ENCODE peak calls at places on chromosomes 4 and X, in seven cellular contexts. One of them, this sample, is unnamed.

GRCh38 chr4:182278729-182279128 is 35.5 kb downstream of the TENM3 start:
- DNase-seq in stimulated activated CD8-positive, alpha-beta memory T cell treated with anti-CD3 and anti-CD28 coated beads, Interleukin-2, amount 100 ng/mL, for 1 hour: no peak
- DNase-seq in T-helper 1 cell: no peak
- DNase-seq in EL: no peak
- DNase-seq in HT-29: no peak
- DNase-seq in mucosa of gallbladder: no peak
- DNase-seq in WTC11: no peak
- DNase-seq in this sample: no peak

GRCh38 chr4:147823135-147823534 is 91.2 kb downstream of the ARHGAP10 start:
- DNase-seq in WTC11: no peak
- DNase-seq in HT-29: no peak
- DNase-seq in T-helper 1 cell: no peak
- DNase-seq in mucosa of gallbladder: no peak
- DNase-seq in stimulated activated CD8-positive, alpha-beta memory T cell treated with anti-CD3 and anti-CD28 coated beads, Interleukin-2, amount 100 ng/mL, for 1 hour: no peak
- DNase-seq in EL: no peak
- DNase-seq in this sample: no peak

GRCh38 chr4:177427097-177427665 is 15.1 kb downstream of the AGA start:
- DNase-seq in EL: peak
- DNase-seq in T-helper 1 cell: no peak
- DNase-seq in HT-29: no peak
- DNase-seq in mucosa of gallbladder: no peak
- DNase-seq in WTC11: no peak
- DNase-seq in stimulated activated CD8-positive, alpha-beta memory T cell treated with anti-CD3 and anti-CD28 coated beads, Interleukin-2, amount 100 ng/mL, for 1 hour: no peak
- DNase-seq in this sample: no peak

GRCh38 chrX:130014356-130014755 is 31.9 kb downstream of the BCORL1 start:
- DNase-seq in HT-29: no peak
- DNase-seq in mucosa of gallbladder: no peak
- DNase-seq in EL: no peak
- DNase-seq in WTC11: no peak
- DNase-seq in stimulated activated CD8-positive, alpha-beta memory T cell treated with anti-CD3 and anti-CD28 coated beads, Interleukin-2, amount 100 ng/mL, for 1 hour: no peak
- DNase-seq in T-helper 1 cell: no peak
- DNase-seq in this sample: no peak

GRCh38 chr4:5160668-5161067 is 109.4 kb downstream of the STK32B start:
- DNase-seq in WTC11: no peak
- DNase-seq in T-helper 1 cell: no peak
- DNase-seq in HT-29: no peak
- DNase-seq in stimulated activated CD8-positive, alpha-beta memory T cell treated with anti-CD3 and anti-CD28 coated beads, Interleukin-2, amount 100 ng/mL, for 1 hour: no peak
- DNase-seq in mucosa of gallbladder: no peak
- DNase-seq in EL: no peak
- DNase-seq in this sample: no peak

GRCh38 chr4:24853142-24853541 is 57.8 kb downstream of the SOD3 start:
- DNase-seq in HT-29: no peak
- DNase-seq in stimulated activated CD8-positive, alpha-beta memory T cell treated with anti-CD3 and anti-CD28 coated beads, Interleukin-2, amount 100 ng/mL, for 1 hour: no peak
- DNase-seq in T-helper 1 cell: no peak
- DNase-seq in mucosa of gallbladder: no peak
- DNase-seq in WTC11: no peak
- DNase-seq in EL: no peak
- DNase-seq in this sample: no peak

GRCh38 chr4:185775792-185776555 is 36.0 kb downstream of the SORBS2 start:
- DNase-seq in T-helper 1 cell: no peak
- DNase-seq in HT-29: no peak
- DNase-seq in mucosa of gallbladder: no peak
- DNase-seq in EL: peak
- DNase-seq in stimulated activated CD8-positive, alpha-beta memory T cell treated with anti-CD3 and anti-CD28 coated beads, Interleukin-2, amount 100 ng/mL, for 1 hour: no peak
- DNase-seq in WTC11: no peak
- DNase-seq in this sample: no peak

GRCh38 chr4:74578329-74578728 is 133.4 kb downstream of the AREG start:
- DNase-seq in WTC11: no peak
- DNase-seq in T-helper 1 cell: no peak
- DNase-seq in HT-29: no peak
- DNase-seq in stimulated activated CD8-positive, alpha-beta memory T cell treated with anti-CD3 and anti-CD28 coated beads, Interleukin-2, amount 100 ng/mL, for 1 hour: no peak
- DNase-seq in EL: no peak
- DNase-seq in mucosa of gallbladder: no peak
- DNase-seq in this sample: no peak

GRCh38 chr4:2511645-2512131 is 24.8 kb upstream of the FAM193A start:
- DNase-seq in mucosa of gallbladder: no peak
- DNase-seq in T-helper 1 cell: no peak
- DNase-seq in HT-29: no peak
- DNase-seq in WTC11: no peak
- DNase-seq in stimulated activated CD8-positive, alpha-beta memory T cell treated with anti-CD3 and anti-CD28 coated beads, Interleukin-2, amount 100 ng/mL, for 1 hour: no peak
- DNase-seq in EL: no peak
- DNase-seq in this sample: no peak

GRCh38 chr4:94648699-94649098 is 109.1 kb upstream of the BMPR1B start:
- DNase-seq in T-helper 1 cell: no peak
- DNase-seq in EL: no peak
- DNase-seq in HT-29: no peak
- DNase-seq in WTC11: no peak
- DNase-seq in stimulated activated CD8-positive, alpha-beta memory T cell treated with anti-CD3 and anti-CD28 coated beads, Interleukin-2, amount 100 ng/mL, for 1 hour: no peak
- DNase-seq in mucosa of gallbladder: no peak
- DNase-seq in this sample: no peak

GRCh38 chr4:115315182-115315581 is 201.8 kb upstream of the NDST4 start:
- DNase-seq in HT-29: no peak
- DNase-seq in mucosa of gallbladder: no peak
- DNase-seq in WTC11: peak
- DNase-seq in stimulated activated CD8-positive, alpha-beta memory T cell treated with anti-CD3 and anti-CD28 coated beads, Interleukin-2, amount 100 ng/mL, for 1 hour: no peak
- DNase-seq in EL: no peak
- DNase-seq in T-helper 1 cell: no peak
- DNase-seq in this sample: no peak

GRCh38 chr4:110122201-110122600 is 76.2 kb downstream of the ELOVL6 start:
- DNase-seq in EL: no peak
- DNase-seq in HT-29: no peak
- DNase-seq in WTC11: no peak
- DNase-seq in mucosa of gallbladder: no peak
- DNase-seq in stimulated activated CD8-positive, alpha-beta memory T cell treated with anti-CD3 and anti-CD28 coated beads, Interleukin-2, amount 100 ng/mL, for 1 hour: no peak
- DNase-seq in T-helper 1 cell: no peak
- DNase-seq in this sample: no peak

GRCh38 chr4:80171251-80171650 is 26.1 kb upstream of the PRDM8 start:
- DNase-seq in WTC11: no peak
- DNase-seq in mucosa of gallbladder: no peak
- DNase-seq in T-helper 1 cell: no peak
- DNase-seq in HT-29: no peak
- DNase-seq in stimulated activated CD8-positive, alpha-beta memory T cell treated with anti-CD3 and anti-CD28 coated beads, Interleukin-2, amount 100 ng/mL, for 1 hour: no peak
- DNase-seq in EL: peak
- DNase-seq in this sample: no peak

GRCh38 chr4:56630876-56631666 is 50.0 kb downstream of the HOPX start:
- DNase-seq in EL: peak
- DNase-seq in T-helper 1 cell: no peak
- DNase-seq in mucosa of gallbladder: no peak
- DNase-seq in WTC11: no peak
- DNase-seq in stimulated activated CD8-positive, alpha-beta memory T cell treated with anti-CD3 and anti-CD28 coated beads, Interleukin-2, amount 100 ng/mL, for 1 hour: no peak
- DNase-seq in HT-29: no peak
- DNase-seq in this sample: no peak

GRCh38 chrX:73943900-73944581 is 359.9 kb upstream of the ZCCHC13 start:
- DNase-seq in HT-29: peak
- DNase-seq in WTC11: peak
- DNase-seq in mucosa of gallbladder: peak
- DNase-seq in T-helper 1 cell: peak
- DNase-seq in stimulated activated CD8-positive, alpha-beta memory T cell treated with anti-CD3 and anti-CD28 coated beads, Interleukin-2, amount 100 ng/mL, for 1 hour: peak
- DNase-seq in EL: peak
- DNase-seq in this sample: peak

GRCh38 chrX:131895002-131895401 is 128.1 kb upstream of the STK26 start:
- DNase-seq in stimulated activated CD8-positive, alpha-beta memory T cell treated with anti-CD3 and anti-CD28 coated beads, Interleukin-2, amount 100 ng/mL, for 1 hour: no peak
- DNase-seq in T-helper 1 cell: no peak
- DNase-seq in WTC11: no peak
- DNase-seq in EL: peak
- DNase-seq in HT-29: no peak
- DNase-seq in mucosa of gallbladder: no peak
- DNase-seq in this sample: no peak

GRCh38 chr4:139367421-139368090 is 65.3 kb upstream of the NDUFC1 start:
- DNase-seq in EL: peak
- DNase-seq in WTC11: no peak
- DNase-seq in stimulated activated CD8-positive, alpha-beta memory T cell treated with anti-CD3 and anti-CD28 coated beads, Interleukin-2, amount 100 ng/mL, for 1 hour: no peak
- DNase-seq in HT-29: no peak
- DNase-seq in T-helper 1 cell: no peak
- DNase-seq in mucosa of gallbladder: no peak
- DNase-seq in this sample: no peak

GRCh38 chr4:32847466-32847865 is 2127.3 kb downstream of the PCDH7 start:
- DNase-seq in T-helper 1 cell: no peak
- DNase-seq in EL: no peak
- DNase-seq in WTC11: no peak
- DNase-seq in mucosa of gallbladder: no peak
- DNase-seq in HT-29: peak
- DNase-seq in stimulated activated CD8-positive, alpha-beta memory T cell treated with anti-CD3 and anti-CD28 coated beads, Interleukin-2, amount 100 ng/mL, for 1 hour: no peak
- DNase-seq in this sample: no peak

GRCh38 chr4:145545538-145546224 is 64.0 kb downstream of the SMAD1 start:
- DNase-seq in stimulated activated CD8-positive, alpha-beta memory T cell treated with anti-CD3 and anti-CD28 coated beads, Interleukin-2, amount 100 ng/mL, for 1 hour: no peak
- DNase-seq in mucosa of gallbladder: peak
- DNase-seq in EL: peak
- DNase-seq in T-helper 1 cell: no peak
- DNase-seq in WTC11: no peak
- DNase-seq in HT-29: peak
- DNase-seq in this sample: peak

GRCh38 chrX:95640226-95640625 is 1044.4 kb upstream of the DIAPH2 start:
- DNase-seq in HT-29: no peak
- DNase-seq in WTC11: no peak
- DNase-seq in EL: no peak
- DNase-seq in stimulated activated CD8-positive, alpha-beta memory T cell treated with anti-CD3 and anti-CD28 coated beads, Interleukin-2, amount 100 ng/mL, for 1 hour: no peak
- DNase-seq in mucosa of gallbladder: no peak
- DNase-seq in T-helper 1 cell: no peak
- DNase-seq in this sample: no peak

GRCh38 chrX:39309018-39309620 is 507.9 kb downstream of the MID1IP1 start:
- DNase-seq in T-helper 1 cell: no peak
- DNase-seq in stimulated activated CD8-positive, alpha-beta memory T cell treated with anti-CD3 and anti-CD28 coated beads, Interleukin-2, amount 100 ng/mL, for 1 hour: peak
- DNase-seq in HT-29: no peak
- DNase-seq in WTC11: no peak
- DNase-seq in mucosa of gallbladder: no peak
- DNase-seq in EL: peak
- DNase-seq in this sample: peak

GRCh38 chr4:72295966-72296557 is 264.3 kb downstream of the NPFFR2 start:
- DNase-seq in WTC11: no peak
- DNase-seq in T-helper 1 cell: no peak
- DNase-seq in stimulated activated CD8-positive, alpha-beta memory T cell treated with anti-CD3 and anti-CD28 coated beads, Interleukin-2, amount 100 ng/mL, for 1 hour: no peak
- DNase-seq in EL: peak
- DNase-seq in HT-29: peak
- DNase-seq in mucosa of gallbladder: no peak
- DNase-seq in this sample: peak

GRCh38 chr4:112910109-112910736 is 139.2 kb upstream of the ANK2 start:
- DNase-seq in T-helper 1 cell: no peak
- DNase-seq in WTC11: no peak
- DNase-seq in stimulated activated CD8-positive, alpha-beta memory T cell treated with anti-CD3 and anti-CD28 coated beads, Interleukin-2, amount 100 ng/mL, for 1 hour: no peak
- DNase-seq in mucosa of gallbladder: no peak
- DNase-seq in EL: peak
- DNase-seq in HT-29: no peak
- DNase-seq in this sample: no peak

GRCh38 chr4:81471361-81472248 is at the start of gene RASGEF1B:
- DNase-seq in mucosa of gallbladder: peak
- DNase-seq in T-helper 1 cell: peak
- DNase-seq in EL: peak
- DNase-seq in WTC11: peak
- DNase-seq in stimulated activated CD8-positive, alpha-beta memory T cell treated with anti-CD3 and anti-CD28 coated beads, Interleukin-2, amount 100 ng/mL, for 1 hour: peak
- DNase-seq in HT-29: peak
- DNase-seq in this sample: peak

GRCh38 chr4:87819281-87819919 is 13.4 kb upstream of the MEPE start:
- DNase-seq in WTC11: peak
- DNase-seq in T-helper 1 cell: no peak
- DNase-seq in mucosa of gallbladder: no peak
- DNase-seq in EL: peak
- DNase-seq in stimulated activated CD8-positive, alpha-beta memory T cell treated with anti-CD3 and anti-CD28 coated beads, Interleukin-2, amount 100 ng/mL, for 1 hour: no peak
- DNase-seq in HT-29: no peak
- DNase-seq in this sample: no peak

GRCh38 chr4:53997901-53998300 is 66.5 kb downstream of the CHIC2 start:
- DNase-seq in T-helper 1 cell: no peak
- DNase-seq in EL: no peak
- DNase-seq in HT-29: peak
- DNase-seq in mucosa of gallbladder: peak
- DNase-seq in stimulated activated CD8-positive, alpha-beta memory T cell treated with anti-CD3 and anti-CD28 coated beads, Interleukin-2, amount 100 ng/mL, for 1 hour: no peak
- DNase-seq in WTC11: no peak
- DNase-seq in this sample: no peak

GRCh38 chr4:119525005-119525749 is 103.4 kb downstream of the PDE5A start:
- DNase-seq in WTC11: no peak
- DNase-seq in HT-29: no peak
- DNase-seq in EL: peak
- DNase-seq in stimulated activated CD8-positive, alpha-beta memory T cell treated with anti-CD3 and anti-CD28 coated beads, Interleukin-2, amount 100 ng/mL, for 1 hour: no peak
- DNase-seq in T-helper 1 cell: no peak
- DNase-seq in mucosa of gallbladder: no peak
- DNase-seq in this sample: no peak

GRCh38 chrX:47518105-47518504 is 35.1 kb upstream of the ZNF41 start:
- DNase-seq in HT-29: no peak
- DNase-seq in WTC11: no peak
- DNase-seq in mucosa of gallbladder: no peak
- DNase-seq in stimulated activated CD8-positive, alpha-beta memory T cell treated with anti-CD3 and anti-CD28 coated beads, Interleukin-2, amount 100 ng/mL, for 1 hour: no peak
- DNase-seq in T-helper 1 cell: no peak
- DNase-seq in EL: no peak
- DNase-seq in this sample: no peak

GRCh38 chr4:58301384-58301783 is 1191.2 kb upstream of the IGFBP7 start:
- DNase-seq in WTC11: no peak
- DNase-seq in EL: no peak
- DNase-seq in T-helper 1 cell: no peak
- DNase-seq in HT-29: peak
- DNase-seq in mucosa of gallbladder: peak
- DNase-seq in stimulated activated CD8-positive, alpha-beta memory T cell treated with anti-CD3 and anti-CD28 coated beads, Interleukin-2, amount 100 ng/mL, for 1 hour: no peak
- DNase-seq in this sample: no peak

GRCh38 chrX:46551494-46552128 is 6.4 kb upstream of the ZNF674 start:
- DNase-seq in WTC11: peak
- DNase-seq in HT-29: no peak
- DNase-seq in stimulated activated CD8-positive, alpha-beta memory T cell treated with anti-CD3 and anti-CD28 coated beads, Interleukin-2, amount 100 ng/mL, for 1 hour: no peak
- DNase-seq in mucosa of gallbladder: no peak
- DNase-seq in T-helper 1 cell: no peak
- DNase-seq in EL: peak
- DNase-seq in this sample: no peak

GRCh38 chr4:112284166-112284565 is 1.5 kb downstream of the TIFA start:
- DNase-seq in HT-29: peak
- DNase-seq in EL: peak
- DNase-seq in mucosa of gallbladder: no peak
- DNase-seq in T-helper 1 cell: no peak
- DNase-seq in WTC11: no peak
- DNase-seq in stimulated activated CD8-positive, alpha-beta memory T cell treated with anti-CD3 and anti-CD28 coated beads, Interleukin-2, amount 100 ng/mL, for 1 hour: no peak
- DNase-seq in this sample: peak

GRCh38 chrX:68060506-68061205 is 372.6 kb downstream of the OPHN1 start:
- DNase-seq in mucosa of gallbladder: no peak
- DNase-seq in HT-29: no peak
- DNase-seq in stimulated activated CD8-positive, alpha-beta memory T cell treated with anti-CD3 and anti-CD28 coated beads, Interleukin-2, amount 100 ng/mL, for 1 hour: no peak
- DNase-seq in EL: peak
- DNase-seq in T-helper 1 cell: no peak
- DNase-seq in WTC11: peak
- DNase-seq in this sample: no peak

GRCh38 chr4:15341733-15342300 is 86.0 kb upstream of the C1QTNF7 start:
- DNase-seq in EL: no peak
- DNase-seq in WTC11: no peak
- DNase-seq in mucosa of gallbladder: no peak
- DNase-seq in HT-29: no peak
- DNase-seq in T-helper 1 cell: no peak
- DNase-seq in stimulated activated CD8-positive, alpha-beta memory T cell treated with anti-CD3 and anti-CD28 coated beads, Interleukin-2, amount 100 ng/mL, for 1 hour: no peak
- DNase-seq in this sample: no peak

GRCh38 chr4:158644341-158644740 is 27.3 kb downstream of the C4orf46 start:
- DNase-seq in HT-29: no peak
- DNase-seq in mucosa of gallbladder: no peak
- DNase-seq in EL: no peak
- DNase-seq in WTC11: no peak
- DNase-seq in stimulated activated CD8-positive, alpha-beta memory T cell treated with anti-CD3 and anti-CD28 coated beads, Interleukin-2, amount 100 ng/mL, for 1 hour: no peak
- DNase-seq in T-helper 1 cell: no peak
- DNase-seq in this sample: no peak

GRCh38 chr4:48269861-48270515 is 350 bp upstream of the TEC start:
- DNase-seq in stimulated activated CD8-positive, alpha-beta memory T cell treated with anti-CD3 and anti-CD28 coated beads, Interleukin-2, amount 100 ng/mL, for 1 hour: peak
- DNase-seq in HT-29: peak
- DNase-seq in WTC11: peak
- DNase-seq in mucosa of gallbladder: peak
- DNase-seq in T-helper 1 cell: peak
- DNase-seq in EL: peak
- DNase-seq in this sample: peak

GRCh38 chr4:20662851-20663250 is 37.4 kb upstream of the PACRGL start:
- DNase-seq in T-helper 1 cell: no peak
- DNase-seq in HT-29: no peak
- DNase-seq in WTC11: no peak
- DNase-seq in EL: peak
- DNase-seq in mucosa of gallbladder: no peak
- DNase-seq in stimulated activated CD8-positive, alpha-beta memory T cell treated with anti-CD3 and anti-CD28 coated beads, Interleukin-2, amount 100 ng/mL, for 1 hour: no peak
- DNase-seq in this sample: no peak

GRCh38 chr4:44162538-44163270 is 285.9 kb downstream of the KCTD8 start:
- DNase-seq in T-helper 1 cell: no peak
- DNase-seq in WTC11: no peak
- DNase-seq in mucosa of gallbladder: no peak
- DNase-seq in stimulated activated CD8-positive, alpha-beta memory T cell treated with anti-CD3 and anti-CD28 coated beads, Interleukin-2, amount 100 ng/mL, for 1 hour: no peak
- DNase-seq in EL: no peak
- DNase-seq in HT-29: no peak
- DNase-seq in this sample: no peak

GRCh38 chr4:14742054-14742453 is 260.2 kb upstream of the CPEB2 start:
- DNase-seq in EL: no peak
- DNase-seq in mucosa of gallbladder: no peak
- DNase-seq in T-helper 1 cell: no peak
- DNase-seq in stimulated activated CD8-positive, alpha-beta memory T cell treated with anti-CD3 and anti-CD28 coated beads, Interleukin-2, amount 100 ng/mL, for 1 hour: no peak
- DNase-seq in HT-29: no peak
- DNase-seq in WTC11: no peak
- DNase-seq in this sample: no peak